ENCODE peak calls at places on chromosomes 11 and 22, in eight cellular contexts. U is GM10248, R is mammary epithelial cell, A is AG04449, M is A549, F is WTC11, J is chondrocyte, W is neural progenitor cell. T is an unnamed sample.

GRCh38 chr22:19691721-19692341 is 22.5 kb upstream of the SEPTIN5 start:
- DNase-seq in U (no peak), A (no peak), M (peak), W (peak), R (peak), J (peak), F (no peak), T (no peak)

GRCh38 chr22:46795140-46795539 is 32.7 kb downstream of the TBC1D22A start:
- DNase-seq in A (no peak), F (no peak), M (no peak), U (no peak), W (no peak), J (no peak), R (no peak), T (no peak)

GRCh38 chr11:64203421-64204079 is 3.0 kb upstream of the FERMT3 start:
- DNase-seq in F (no peak), R (no peak), M (no peak), A (no peak), W (peak), J (no peak), U (no peak), T (no peak)

GRCh38 chr11:119209186-119209585 is 3.0 kb downstream of the CBL start:
- DNase-seq in A (no peak), W (no peak), F (no peak), J (peak), R (no peak), U (no peak), M (no peak), T (no peak)

GRCh38 chr22:43967069-43967468 is 11.8 kb downstream of the SAMM50 start:
- DNase-seq in A (no peak), F (no peak), W (no peak), M (no peak), J (no peak), R (no peak), U (no peak), T (no peak)

GRCh38 chr11:8260202-8260996 is 3.3 kb downstream of the LMO1 start:
- DNase-seq in F (no peak), R (no peak), W (no peak), M (no peak), J (peak), A (no peak), U (no peak), T (no peak)

GRCh38 chr22:27391092-27391770 is 410.3 kb downstream of the MN1 start:
- DNase-seq in A (no peak), F (no peak), U (no peak), W (peak), M (no peak), J (no peak), R (no peak), T (no peak)

GRCh38 chr11:65132988-65133700 is 1.2 kb downstream of the SYVN1 start:
- DNase-seq in J (peak), W (peak), M (peak), A (no peak), U (peak), F (peak), R (peak), T (peak)

GRCh38 chr11:129249923-129250322 is 57.8 kb upstream of the ARHGAP32 start:
- DNase-seq in A (no peak), U (no peak), W (no peak), R (peak), M (no peak), J (no peak), F (no peak), T (no peak)

GRCh38 chr11:17779861-17780594 is 45.4 kb downstream of the KCNC1 start:
- DNase-seq in R (no peak), U (no peak), F (no peak), A (no peak), J (peak), M (no peak), W (no peak), T (no peak)

GRCh38 chr11:130634981-130635473 is 186.6 kb downstream of the ADAMTS15 start:
- DNase-seq in W (no peak), A (no peak), U (no peak), R (peak), F (no peak), J (no peak), M (no peak), T (no peak)

GRCh38 chr11:117179048-117179999 is 781 bp downstream of the SIDT2 start:
- DNase-seq in R (peak), M (peak), A (no peak), W (peak), F (peak), U (peak), J (peak), T (peak)

GRCh38 chr22:37054600-37055365 is 3.2 kb downstream of the KCTD17 start:
- DNase-seq in A (no peak), M (no peak), W (no peak), R (no peak), F (no peak), J (no peak), U (no peak), T (no peak)

GRCh38 chr11:106088896-106089295 is 11.4 kb downstream of the AASDHPPT start:
- DNase-seq in U (no peak), W (no peak), A (no peak), M (no peak), F (no peak), J (no peak), R (no peak), T (no peak)

GRCh38 chr22:49628351-49629023 is 199.2 kb downstream of the BRD1 start:
- DNase-seq in A (no peak), U (no peak), W (peak), J (no peak), R (no peak), M (no peak), F (peak), T (no peak)

DNA sequence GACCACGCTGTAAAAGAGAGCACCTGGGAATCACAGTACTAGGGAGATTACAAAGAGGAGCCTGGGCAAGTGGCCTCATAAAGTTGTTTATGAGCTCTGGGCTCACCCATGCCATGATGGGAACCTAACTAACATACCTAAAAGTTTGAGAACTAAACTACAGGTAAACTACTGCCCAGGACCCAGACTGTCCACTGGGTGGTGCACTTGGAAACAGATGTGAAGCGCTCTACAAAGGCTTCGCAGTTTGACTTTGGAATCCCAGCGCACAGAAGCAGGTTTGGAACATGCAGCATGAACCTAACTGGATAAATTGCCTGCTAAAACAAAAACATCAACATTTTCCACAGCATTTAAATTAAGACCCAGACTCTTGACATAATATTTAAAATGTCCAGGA is 418.6 kb downstream of the FAM181B start:
- DNase-seq in A (no peak), F (peak), U (no peak), W (peak), J (no peak), M (no peak), R (peak), T (peak)
- TF ChIP-seq CTCF in A (no peak), F (peak), U (peak), W (peak), J (peak), M (no peak), R (peak), T (peak)

GRCh38 chr11:66368484-66368883 is 3.1 kb downstream of the SLC29A2 start:
- DNase-seq in J (peak), A (no peak), F (no peak), W (no peak), M (no peak), R (no peak), U (no peak), T (no peak)

GRCh38 chr11:66367561-66368312 is 3.8 kb downstream of the SLC29A2 start:
- DNase-seq in A (no peak), M (no peak), W (no peak), R (no peak), U (no peak), J (peak), F (no peak), T (no peak)

GRCh38 chr11:66369073-66369894 is 2.3 kb downstream of the SLC29A2 start:
- DNase-seq in R (no peak), U (no peak), F (no peak), A (no peak), J (peak), W (no peak), M (no peak), T (no peak)

GRCh38 chr11:66373261-66373660 is 1.7 kb upstream of the SLC29A2 start:
- DNase-seq in U (no peak), F (no peak), W (peak), M (no peak), J (no peak), A (no peak), R (no peak), T (no peak)

DNA sequence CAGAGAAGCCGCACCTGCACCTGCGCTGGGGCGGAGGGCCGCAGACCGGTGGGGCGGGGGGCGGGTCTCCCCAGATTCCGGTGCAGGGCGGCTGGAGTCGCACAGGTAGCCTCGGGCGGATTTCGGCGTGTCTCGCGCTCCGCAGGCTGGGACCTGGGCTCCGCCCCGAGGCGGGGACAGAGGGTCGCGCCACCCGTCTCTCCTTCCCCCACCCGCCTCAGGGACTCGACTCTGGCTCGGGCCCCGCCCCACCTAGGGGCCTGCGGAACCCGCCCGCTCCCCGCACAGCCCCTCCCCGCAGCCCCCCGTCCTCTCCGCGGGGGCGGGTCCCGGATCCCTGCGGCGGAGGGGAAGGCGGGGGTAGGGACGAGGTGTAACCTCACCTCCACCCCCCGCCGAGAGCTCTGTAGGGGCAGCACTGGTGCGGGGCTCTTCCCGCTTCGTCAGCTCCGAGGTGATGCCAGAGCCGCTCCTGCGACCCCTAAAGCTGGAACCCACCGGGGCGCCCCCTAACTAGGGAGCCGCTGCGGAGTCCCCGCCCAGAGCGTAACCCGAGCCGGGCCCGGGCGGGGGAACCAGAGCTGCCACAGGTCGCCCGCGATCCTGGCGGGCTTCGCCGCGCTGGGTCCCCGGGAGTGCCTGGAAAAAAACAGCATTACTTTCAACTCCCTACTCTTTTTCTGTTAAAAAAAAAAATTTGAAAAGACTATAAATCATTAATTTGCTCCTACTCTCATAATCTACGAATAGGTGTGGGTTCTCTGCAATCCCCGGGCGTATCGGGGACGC is at the start of gene SLC29A2:
- DNase-seq in J (no peak), F (peak), A (no peak), W (peak), R (peak), M (peak), U (peak), T (peak)
- TF ChIP-seq CTCF in J (no peak), F (no peak), A (no peak), W (no peak), R (no peak), M (no peak), U (no peak), T (no peak)

DNA sequence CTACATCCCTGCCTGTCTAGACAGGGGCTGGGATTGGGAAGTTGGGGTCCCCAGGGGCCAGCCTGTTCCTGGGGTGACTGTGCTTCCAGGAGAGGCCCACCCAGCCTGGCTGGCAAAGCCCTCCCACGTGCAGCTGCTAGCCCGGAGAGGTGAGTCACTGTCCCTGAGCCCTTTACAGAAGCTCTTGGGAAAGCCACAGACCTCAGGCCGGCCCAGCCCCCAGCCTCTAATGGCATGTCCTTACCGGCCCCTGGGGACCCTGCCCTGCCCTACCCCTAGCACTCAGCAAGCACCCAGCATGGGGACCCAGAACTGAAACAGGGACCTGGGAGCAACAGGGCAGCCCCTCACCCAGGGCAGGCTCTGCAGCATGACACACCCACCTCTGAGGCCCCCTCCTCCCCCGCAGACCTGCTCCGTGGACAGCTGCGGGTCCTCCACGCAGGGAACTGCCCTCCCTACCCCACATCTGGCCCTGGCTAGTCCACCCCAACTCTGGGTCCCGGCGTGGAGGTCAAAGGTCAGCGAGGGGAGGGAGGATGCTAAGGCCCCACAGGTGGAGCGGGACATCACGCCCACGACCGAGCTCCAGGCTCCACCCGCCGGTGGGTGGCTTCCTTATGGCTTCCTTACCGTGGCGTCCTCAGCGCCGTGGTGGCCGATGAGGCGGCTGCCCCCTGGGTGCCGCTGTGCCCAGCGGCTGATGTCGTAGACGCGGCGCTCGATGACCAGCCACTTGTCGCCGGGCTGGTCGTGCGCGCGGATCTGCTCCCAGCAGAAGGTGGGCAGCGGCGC is 612 bp downstream of the FADS3 start:
- DNase-seq in A (peak), U (no peak), F (no peak), M (peak), R (peak), W (peak), J (no peak), T (peak)
- TF ChIP-seq CTCF in A (peak), U (peak), F (no peak), M (no peak), R (no peak), W (peak), J (peak), T (peak)

GRCh38 chr11:59427068-59427382 is 812 bp upstream of the OR5A2 start:
- DNase-seq in W (no peak), R (peak), A (no peak), F (no peak), J (no peak), M (no peak), U (no peak), T (no peak)

GRCh38 chr11:59426361-59427067 is at the start of gene OR5A2:
- DNase-seq in F (peak), U (no peak), M (no peak), W (peak), A (no peak), J (no peak), R (no peak), T (no peak)

GRCh38 chr11:59425131-59425530 is 1.1 kb downstream of the OR5A2 start:
- DNase-seq in F (no peak), W (no peak), M (no peak), A (no peak), R (no peak), J (no peak), U (no peak), T (no peak)

GRCh38 chr11:59429924-59430516 is 3.8 kb upstream of the OR5A2 start:
- DNase-seq in U (peak), M (peak), J (no peak), F (peak), A (no peak), R (peak), W (peak), T (peak)
- TF ChIP-seq CTCF in U (peak), M (peak), J (peak), F (peak), A (peak), R (peak), W (peak), T (peak)

GRCh38 chr11:5289696-5290095 is 12.1 kb downstream of the OR51B4 start:
- DNase-seq in U (no peak), F (no peak), R (no peak), J (no peak), M (no peak), A (no peak), W (no peak), T (no peak)

GRCh38 chr11:5285703-5286102 is 16.0 kb upstream of the HBE1 start:
- DNase-seq in W (no peak), R (peak), F (no peak), U (no peak), J (no peak), M (no peak), A (no peak), T (no peak)

GRCh38 chr11:5288912-5289525 is 12.7 kb downstream of the OR51B4 start:
- DNase-seq in R (peak), J (no peak), M (no peak), F (no peak), W (no peak), A (no peak), U (no peak), T (no peak)

GRCh38 chr11:5291207-5291838 is 10.4 kb downstream of the OR51B4 start:
- DNase-seq in A (no peak), U (peak), W (peak), F (no peak), M (peak), R (peak), J (no peak), T (peak)

GRCh38 chr11:5288108-5288911 is 13.4 kb downstream of the OR51B4 start:
- DNase-seq in A (no peak), W (no peak), U (no peak), M (no peak), F (no peak), J (no peak), R (peak), T (no peak)
- TF ChIP-seq CTCF in A (no peak), W (no peak), U (no peak), M (no peak), F (no peak), J (no peak), R (no peak), T (no peak)

DNA sequence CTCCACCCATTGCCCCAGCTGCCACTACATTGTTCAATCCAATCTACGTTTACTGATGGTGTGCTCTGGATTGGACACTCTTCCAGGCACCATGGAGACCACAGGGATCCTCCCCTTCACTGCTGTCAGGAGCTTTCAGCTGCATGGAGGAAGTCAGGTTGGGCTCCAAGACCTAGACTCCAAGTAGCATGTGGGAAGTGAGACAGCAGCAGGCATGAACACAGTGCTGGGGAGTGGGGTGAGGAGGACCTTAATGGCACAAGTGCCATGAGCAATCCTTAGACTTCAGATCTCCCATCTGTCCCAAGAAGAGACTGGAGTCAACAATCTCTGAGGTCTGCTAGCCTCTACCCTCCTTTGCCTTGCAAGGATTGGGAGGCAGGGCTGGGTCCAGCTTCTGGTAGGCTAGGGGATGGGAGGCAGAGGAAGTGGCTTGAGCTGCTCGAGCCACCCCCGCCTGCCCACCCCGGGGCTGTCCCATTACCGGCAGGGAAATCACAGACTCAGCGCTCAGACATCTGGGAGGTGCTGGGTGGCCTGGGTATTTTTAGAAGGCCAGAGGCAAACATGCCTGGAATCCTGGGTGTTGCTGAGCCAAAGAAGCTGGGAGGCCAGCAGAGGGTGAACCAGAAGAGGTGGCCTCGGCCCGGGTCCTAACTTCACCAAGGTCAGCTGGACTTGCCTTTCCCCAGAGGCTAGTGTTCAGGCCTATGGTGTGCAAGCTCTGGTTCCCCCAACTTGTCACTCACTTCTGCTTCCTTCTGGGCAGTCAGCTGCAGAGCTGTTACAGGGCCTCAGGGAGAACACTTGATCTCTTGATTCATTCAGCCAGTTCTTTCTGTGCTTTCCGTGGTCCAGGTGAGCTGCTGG is 15.3 kb upstream of the FCHSD2 start:
- DNase-seq in F (no peak), U (peak), J (peak), M (no peak), A (peak), W (no peak), R (no peak), T (peak)
- TF ChIP-seq CTCF in F (no peak), U (no peak), J (peak), M (no peak), A (no peak), W (no peak), R (no peak), T (no peak)

GRCh38 chr11:4886186-4886585 is 4.5 kb downstream of the OR51T1 start:
- DNase-seq in J (no peak), F (no peak), A (no peak), M (no peak), W (no peak), U (no peak), R (no peak), T (no peak)

GRCh38 chr11:4887591-4887990 is 5.9 kb downstream of the OR51T1 start:
- DNase-seq in J (no peak), U (no peak), R (no peak), W (no peak), A (no peak), F (no peak), M (no peak), T (no peak)

GRCh38 chr11:4890279-4890678 is 8.6 kb downstream of the OR51T1 start:
- DNase-seq in U (no peak), M (no peak), J (no peak), R (no peak), A (no peak), W (no peak), F (no peak), T (no peak)

DNA sequence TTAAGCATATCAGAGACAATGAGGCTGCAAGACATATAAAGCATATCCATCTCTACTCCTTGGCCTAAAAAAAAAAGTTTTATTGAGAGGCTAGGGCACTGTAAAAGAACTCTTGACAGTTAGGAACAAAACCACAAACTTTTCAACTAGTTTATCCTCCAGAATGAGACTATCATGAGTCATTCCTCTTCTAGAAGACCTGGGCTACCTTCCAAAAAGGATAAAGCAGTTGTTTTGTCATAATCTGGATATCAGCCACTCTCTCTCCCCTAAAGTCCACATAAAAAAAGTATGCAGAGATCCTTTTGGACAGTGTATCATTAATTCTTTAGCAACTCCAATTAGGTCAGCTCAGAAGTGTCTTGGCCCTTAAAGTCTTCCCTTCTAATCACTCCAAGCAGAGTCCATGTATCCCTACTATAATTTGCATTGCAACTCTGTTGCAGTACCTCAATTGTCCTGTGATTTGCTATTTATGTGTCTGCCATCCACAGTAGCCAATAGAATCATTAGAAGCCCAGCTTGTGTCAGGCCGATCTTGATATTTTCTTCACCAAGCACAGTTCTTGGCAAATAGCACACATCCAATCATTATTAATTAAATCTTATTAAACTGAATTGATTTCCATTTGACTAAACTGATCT is 10.4 kb downstream of the OR51T1 start:
- DNase-seq in A (peak), W (no peak), J (no peak), M (peak), F (no peak), U (no peak), R (peak), T (no peak)
- TF ChIP-seq CTCF in A (no peak), W (no peak), J (peak), M (no peak), F (no peak), U (no peak), R (peak), T (no peak)

T was measured in OCI-LY7.